ENCODE peak calls at places on chromosomes 2 and 18, in seven cellular contexts. Z is AML-193; K is HCT116; C is activated CD8-positive, alpha-beta memory T cell treated with anti-CD3 and anti-CD28 coated beads, Interleukin-2, amount 50 U/mL, for 4 hours; F is AG08396; B is aorta; W is OCI-M1. M is an unnamed sample.

GRCh38 chr2:24111407-24111861 is 11.7 kb downstream of the PFN4 start:
- DNase-seq in B (no peak), Z (no peak), C (no peak), F (no peak), W (no peak), K (no peak), M (no peak)

GRCh38 chr2:73255007-73255644 is 21.0 kb downstream of the CCT7 start:
- DNase-seq in K (no peak), W (no peak), C (no peak), F (no peak), Z (no peak), B (no peak), M (no peak)

GRCh38 chr2:234309431-234309830 is 187.4 kb downstream of the ARL4C start:
- DNase-seq in B (no peak), F (no peak), C (no peak), K (no peak), W (no peak), Z (no peak), M (no peak)

GRCh38 chr2:32806857-32807256 is 139.9 kb upstream of the LTBP1 start:
- DNase-seq in B (no peak), F (no peak), W (no peak), Z (no peak), K (no peak), C (no peak), M (no peak)

GRCh38 chr2:8168007-8168717 is 513.7 kb upstream of the ID2 start:
- DNase-seq in Z (no peak), W (no peak), K (no peak), C (no peak), B (no peak), F (no peak), M (no peak)

GRCh38 chr2:26649322-26649721 is 8.2 kb upstream of the CIB4 start:
- DNase-seq in W (no peak), K (no peak), C (no peak), F (no peak), B (no peak), Z (no peak), M (no peak)

GRCh38 chr2:117523267-117523666 is 291.2 kb upstream of the DDX18 start:
- DNase-seq in B (peak; percentile 76), W (peak; percentile 34), Z (no peak), F (no peak), C (no peak), K (no peak), M (no peak)

GRCh38 chr2:127053731-127054603 is 53.0 kb downstream of the BIN1 start:
- DNase-seq in Z (no peak), W (no peak), K (no peak), C (peak; percentile 11), B (peak; percentile 74), F (no peak), M (no peak)

GRCh38 chr2:133270550-133270949 is 297.7 kb downstream of the NCKAP5 start:
- DNase-seq in B (no peak), W (peak; percentile 34), Z (no peak), F (no peak), K (no peak), C (no peak), M (no peak)

GRCh38 chr18:76359909-76360308 is 135.1 kb downstream of the ZNF516 start:
- DNase-seq in C (no peak), Z (no peak), W (no peak), F (no peak), K (no peak), B (no peak), M (no peak)

GRCh38 chr18:75157851-75158250 is 51.1 kb downstream of the PTGR3 start:
- DNase-seq in B (no peak), C (no peak), W (no peak), K (no peak), F (no peak), Z (no peak), M (no peak)

GRCh38 chr18:80033181-80034067 is 810 bp upstream of the RBFA start:
- DNase-seq in W (no peak), C (peak; percentile 86), Z (peak; percentile 94), B (no peak), F (no peak), K (no peak), M (peak; percentile 14)

GRCh38 chr2:15652316-15653276 is 60.9 kb downstream of the DDX1 start:
- DNase-seq in F (no peak), W (no peak), K (no peak), B (no peak), Z (no peak), C (no peak), M (no peak)

GRCh38 chr2:119702918-119703401 is 24.0 kb downstream of the TMEM177 start:
- DNase-seq in K (peak; percentile 58), C (peak; percentile 68), F (peak; percentile 86), Z (peak; percentile 69), W (peak; percentile 80), B (peak; percentile 85), M (peak; percentile 14)

GRCh38 chr2:207871506-207871905 is 101.8 kb upstream of the FZD5 start:
- DNase-seq in W (no peak), K (no peak), B (no peak), C (no peak), F (no peak), Z (no peak), M (no peak)

GRCh38 chr18:24031916-24032315 is 17.4 kb downstream of the TTC39C start:
- DNase-seq in Z (no peak), C (no peak), B (no peak), W (no peak), F (no peak), K (no peak), M (no peak)

GRCh38 chr18:42025491-42025890 is 70.5 kb downstream of the PIK3C3 start:
- DNase-seq in Z (no peak), C (no peak), K (no peak), W (no peak), F (no peak), B (no peak), M (no peak)